ENCODE peak calls at places on chromosomes 3 and 15, in seven cellular contexts. One of them, this sample, is unnamed.

GRCh38 chr3:123448503-123449091 is at the start of gene ADCY5:
- DNase-seq in dorsolateral prefrontal cortex: no peak
- DNase-seq in astrocyte of the spinal cord: no peak
- DNase-seq in endothelial cell: peak; percentile 33
- DNase-seq in CD8-positive, alpha-beta T cell: no peak
- DNase-seq in K562: no peak
- DNase-seq in thoracic aorta: no peak
- DNase-seq in this sample: peak; percentile 48

GRCh38 chr15:92418864-92419263 is 25.2 kb downstream of the ST8SIA2 start:
- DNase-seq in thoracic aorta: no peak
- DNase-seq in astrocyte of the spinal cord: no peak
- DNase-seq in CD8-positive, alpha-beta T cell: no peak
- DNase-seq in K562: no peak
- DNase-seq in dorsolateral prefrontal cortex: no peak
- DNase-seq in endothelial cell: no peak
- DNase-seq in this sample: no peak

GRCh38 chr3:39531681-39532080 is 64.2 kb downstream of the MOBP start:
- DNase-seq in astrocyte of the spinal cord: peak; percentile 55
- DNase-seq in K562: no peak
- DNase-seq in endothelial cell: no peak
- DNase-seq in CD8-positive, alpha-beta T cell: no peak
- DNase-seq in dorsolateral prefrontal cortex: no peak
- DNase-seq in thoracic aorta: peak; percentile 5
- DNase-seq in this sample: no peak

GRCh38 chr3:146092230-146092629 is 68.8 kb downstream of the PLOD2 start:
- DNase-seq in K562: no peak
- DNase-seq in thoracic aorta: no peak
- DNase-seq in endothelial cell: no peak
- DNase-seq in dorsolateral prefrontal cortex: no peak
- DNase-seq in CD8-positive, alpha-beta T cell: no peak
- DNase-seq in astrocyte of the spinal cord: peak; percentile 26
- DNase-seq in this sample: no peak

GRCh38 chr3:142896201-142896755 is 7.4 kb upstream of the PCOLCE2 start:
- DNase-seq in K562: no peak
- DNase-seq in thoracic aorta: no peak
- DNase-seq in dorsolateral prefrontal cortex: no peak
- DNase-seq in astrocyte of the spinal cord: peak; percentile 80
- DNase-seq in endothelial cell: no peak
- DNase-seq in CD8-positive, alpha-beta T cell: no peak
- DNase-seq in this sample: no peak

GRCh38 chr15:99172171-99172570 is 67.3 kb downstream of the SYNM start:
- DNase-seq in dorsolateral prefrontal cortex: no peak
- DNase-seq in endothelial cell: no peak
- DNase-seq in thoracic aorta: no peak
- DNase-seq in astrocyte of the spinal cord: no peak
- DNase-seq in K562: no peak
- DNase-seq in CD8-positive, alpha-beta T cell: no peak
- DNase-seq in this sample: no peak

GRCh38 chr3:62604301-62604700 is 231.0 kb upstream of the FEZF2 start:
- DNase-seq in CD8-positive, alpha-beta T cell: no peak
- DNase-seq in astrocyte of the spinal cord: peak; percentile 88
- DNase-seq in endothelial cell: no peak
- DNase-seq in K562: no peak
- DNase-seq in dorsolateral prefrontal cortex: no peak
- DNase-seq in thoracic aorta: no peak
- DNase-seq in this sample: no peak

GRCh38 chr3:184315871-184316661 is 1.7 kb downstream of the EIF4G1 start:
- DNase-seq in CD8-positive, alpha-beta T cell: no peak
- DNase-seq in astrocyte of the spinal cord: no peak
- DNase-seq in dorsolateral prefrontal cortex: no peak
- DNase-seq in thoracic aorta: no peak
- DNase-seq in endothelial cell: no peak
- DNase-seq in K562: peak; percentile 12
- DNase-seq in this sample: peak; percentile 33

GRCh38 chr3:30203301-30203700 is 403.1 kb upstream of the TGFBR2 start:
- DNase-seq in astrocyte of the spinal cord: peak; percentile 49
- DNase-seq in thoracic aorta: no peak
- DNase-seq in CD8-positive, alpha-beta T cell: no peak
- DNase-seq in K562: no peak
- DNase-seq in endothelial cell: no peak
- DNase-seq in dorsolateral prefrontal cortex: no peak
- DNase-seq in this sample: no peak

GRCh38 chr3:112130638-112130993 is 2.4 kb downstream of the GCSAM start:
- DNase-seq in thoracic aorta: no peak
- DNase-seq in astrocyte of the spinal cord: no peak
- DNase-seq in K562: no peak
- DNase-seq in dorsolateral prefrontal cortex: no peak
- DNase-seq in CD8-positive, alpha-beta T cell: no peak
- DNase-seq in endothelial cell: no peak
- DNase-seq in this sample: no peak

GRCh38 chr3:190260301-190260700 is 61.9 kb downstream of the CLDN1 start:
- DNase-seq in K562: no peak
- DNase-seq in endothelial cell: no peak
- DNase-seq in astrocyte of the spinal cord: peak; percentile 20
- DNase-seq in CD8-positive, alpha-beta T cell: no peak
- DNase-seq in thoracic aorta: no peak
- DNase-seq in dorsolateral prefrontal cortex: no peak
- DNase-seq in this sample: no peak

GRCh38 chr15:62477929-62478328 is 312.8 kb upstream of the C2CD4B start:
- DNase-seq in endothelial cell: no peak
- DNase-seq in dorsolateral prefrontal cortex: no peak
- DNase-seq in K562: no peak
- DNase-seq in thoracic aorta: no peak
- DNase-seq in CD8-positive, alpha-beta T cell: no peak
- DNase-seq in astrocyte of the spinal cord: no peak
- DNase-seq in this sample: no peak

GRCh38 chr3:12938258-12938711 is 96.9 kb upstream of the RPL32 start:
- DNase-seq in K562: no peak
- DNase-seq in astrocyte of the spinal cord: peak; percentile 22
- DNase-seq in endothelial cell: no peak
- DNase-seq in dorsolateral prefrontal cortex: no peak
- DNase-seq in CD8-positive, alpha-beta T cell: no peak
- DNase-seq in thoracic aorta: peak; percentile 55
- DNase-seq in this sample: no peak

GRCh38 chr3:136280961-136281360 is 30.8 kb downstream of the PCCB start:
- DNase-seq in thoracic aorta: no peak
- DNase-seq in K562: no peak
- DNase-seq in astrocyte of the spinal cord: no peak
- DNase-seq in dorsolateral prefrontal cortex: no peak
- DNase-seq in CD8-positive, alpha-beta T cell: no peak
- DNase-seq in endothelial cell: no peak
- DNase-seq in this sample: no peak

GRCh38 chr15:54119056-54119455 is 140.8 kb downstream of the UNC13C start:
- DNase-seq in endothelial cell: no peak
- DNase-seq in astrocyte of the spinal cord: no peak
- DNase-seq in dorsolateral prefrontal cortex: no peak
- DNase-seq in thoracic aorta: no peak
- DNase-seq in CD8-positive, alpha-beta T cell: no peak
- DNase-seq in K562: no peak
- DNase-seq in this sample: no peak

GRCh38 chr3:44995142-44995770 is 19.2 kb downstream of the EXOSC7 start:
- DNase-seq in astrocyte of the spinal cord: peak; percentile 69
- DNase-seq in dorsolateral prefrontal cortex: no peak
- DNase-seq in endothelial cell: no peak
- DNase-seq in CD8-positive, alpha-beta T cell: no peak
- DNase-seq in K562: no peak
- DNase-seq in thoracic aorta: no peak
- DNase-seq in this sample: no peak

GRCh38 chr15:40493089-40493840 is 22.5 kb downstream of the CHST14 start:
- DNase-seq in dorsolateral prefrontal cortex: no peak
- DNase-seq in K562: no peak
- DNase-seq in CD8-positive, alpha-beta T cell: peak; percentile 35
- DNase-seq in thoracic aorta: no peak
- DNase-seq in astrocyte of the spinal cord: no peak
- DNase-seq in endothelial cell: no peak
- DNase-seq in this sample: no peak

GRCh38 chr3:168847293-168847883 is 751.7 kb upstream of the GOLIM4 start:
- DNase-seq in endothelial cell: peak; percentile 14
- DNase-seq in thoracic aorta: no peak
- DNase-seq in CD8-positive, alpha-beta T cell: no peak
- DNase-seq in dorsolateral prefrontal cortex: no peak
- DNase-seq in K562: peak; percentile 4
- DNase-seq in astrocyte of the spinal cord: peak; percentile 66
- DNase-seq in this sample: peak; percentile 17

GRCh38 chr3:41339758-41340157 is 140.5 kb downstream of the CTNNB1 start:
- DNase-seq in endothelial cell: no peak
- DNase-seq in astrocyte of the spinal cord: no peak
- DNase-seq in K562: no peak
- DNase-seq in CD8-positive, alpha-beta T cell: no peak
- DNase-seq in dorsolateral prefrontal cortex: no peak
- DNase-seq in thoracic aorta: no peak
- DNase-seq in this sample: no peak

GRCh38 chr3:153163349-153164008 is 1.5 kb downstream of the RAP2B start:
- DNase-seq in endothelial cell: no peak
- DNase-seq in K562: peak; percentile 32
- DNase-seq in thoracic aorta: no peak
- DNase-seq in CD8-positive, alpha-beta T cell: no peak
- DNase-seq in astrocyte of the spinal cord: no peak
- DNase-seq in dorsolateral prefrontal cortex: no peak
- DNase-seq in this sample: no peak

GRCh38 chr15:85407421-85408269 is 27.2 kb downstream of the AKAP13 start:
- DNase-seq in K562: no peak
- DNase-seq in endothelial cell: no peak
- DNase-seq in astrocyte of the spinal cord: peak; percentile 89
- DNase-seq in CD8-positive, alpha-beta T cell: peak; percentile 29
- DNase-seq in dorsolateral prefrontal cortex: no peak
- DNase-seq in thoracic aorta: peak; percentile 19
- DNase-seq in this sample: no peak

GRCh38 chr3:183275418-183275817 is 22.4 kb downstream of the B3GNT5 start:
- DNase-seq in CD8-positive, alpha-beta T cell: no peak
- DNase-seq in thoracic aorta: no peak
- DNase-seq in astrocyte of the spinal cord: peak; percentile 82
- DNase-seq in dorsolateral prefrontal cortex: no peak
- DNase-seq in endothelial cell: no peak
- DNase-seq in K562: no peak
- DNase-seq in this sample: no peak

GRCh38 chr15:71807125-71807629 is 3.2 kb upstream of the NR2E3 start:
- DNase-seq in endothelial cell: no peak
- DNase-seq in dorsolateral prefrontal cortex: no peak
- DNase-seq in CD8-positive, alpha-beta T cell: no peak
- DNase-seq in astrocyte of the spinal cord: no peak
- DNase-seq in K562: no peak
- DNase-seq in thoracic aorta: no peak
- DNase-seq in this sample: no peak

GRCh38 chr3:61627768-61628185 is 66.4 kb downstream of the PTPRG start:
- DNase-seq in astrocyte of the spinal cord: peak; percentile 79
- DNase-seq in dorsolateral prefrontal cortex: no peak
- DNase-seq in thoracic aorta: no peak
- DNase-seq in K562: no peak
- DNase-seq in endothelial cell: no peak
- DNase-seq in CD8-positive, alpha-beta T cell: no peak
- DNase-seq in this sample: no peak

GRCh38 chr3:89280822-89281365 is 173.5 kb downstream of the EPHA3 start:
- DNase-seq in K562: no peak
- DNase-seq in dorsolateral prefrontal cortex: no peak
- DNase-seq in endothelial cell: no peak
- DNase-seq in thoracic aorta: no peak
- DNase-seq in CD8-positive, alpha-beta T cell: no peak
- DNase-seq in astrocyte of the spinal cord: no peak
- DNase-seq in this sample: no peak
- TF ChIP-seq CTCF in K562: no peak
- TF ChIP-seq CTCF in dorsolateral prefrontal cortex: no peak
- TF ChIP-seq CTCF in endothelial cell: no peak
- TF ChIP-seq CTCF in thoracic aorta: no peak
- TF ChIP-seq CTCF in CD8-positive, alpha-beta T cell: no peak
- TF ChIP-seq CTCF in astrocyte of the spinal cord: no peak
- TF ChIP-seq CTCF in this sample: no peak

DNA sequence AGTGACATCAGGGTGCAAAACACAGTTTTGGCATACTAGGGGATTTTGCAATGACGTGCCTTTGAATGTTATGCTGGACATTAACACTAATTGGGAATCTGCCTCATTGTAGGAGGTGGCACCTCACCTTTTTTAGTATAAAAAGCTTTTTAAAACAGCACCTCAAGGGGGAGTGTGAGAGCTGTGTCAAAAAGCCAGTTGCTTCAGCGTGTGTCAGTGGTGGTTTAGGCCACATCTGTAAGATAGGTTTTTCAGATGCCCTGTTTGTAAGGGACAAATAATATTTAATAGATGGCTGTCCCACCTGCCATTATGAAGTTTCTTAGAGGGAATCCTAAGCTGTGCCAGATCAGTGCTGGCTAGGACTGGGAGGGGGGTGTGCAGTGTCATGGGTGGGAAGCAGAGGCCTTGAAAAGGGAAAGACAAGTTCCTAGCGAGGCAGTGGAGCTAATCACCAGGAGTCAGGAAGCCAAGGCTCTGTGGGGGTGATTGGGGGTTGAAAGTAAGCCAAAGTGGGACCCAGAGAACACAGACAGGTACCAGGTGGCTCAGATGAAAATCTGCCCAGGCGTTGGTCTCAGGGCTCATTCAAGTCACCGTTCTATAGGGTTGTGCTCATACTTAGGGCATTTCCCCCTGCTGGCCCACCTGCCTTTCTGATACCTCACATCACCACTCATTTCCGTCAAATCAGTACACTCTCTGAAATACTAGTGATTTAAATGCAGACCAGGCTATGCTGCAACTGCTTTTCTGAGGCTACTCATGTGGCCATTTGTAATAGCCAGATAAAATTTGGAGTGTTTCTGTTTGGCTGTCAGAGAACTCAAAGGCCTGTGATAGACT is 120.5 kb downstream of the BBX start:
- DNase-seq in thoracic aorta: no peak
- DNase-seq in K562: peak; percentile 3
- DNase-seq in CD8-positive, alpha-beta T cell: no peak
- DNase-seq in dorsolateral prefrontal cortex: no peak
- DNase-seq in astrocyte of the spinal cord: no peak
- DNase-seq in endothelial cell: no peak
- DNase-seq in this sample: no peak
- TF ChIP-seq CTCF in thoracic aorta: no peak
- TF ChIP-seq CTCF in K562: peak; percentile 37
- TF ChIP-seq CTCF in CD8-positive, alpha-beta T cell: no peak
- TF ChIP-seq CTCF in dorsolateral prefrontal cortex: no peak
- TF ChIP-seq CTCF in astrocyte of the spinal cord: peak; percentile 26
- TF ChIP-seq CTCF in endothelial cell: no peak
- TF ChIP-seq CTCF in this sample: peak; percentile 50

GRCh38 chr15:60005352-60006202 is 1.5 kb downstream of the FOXB1 start:
- DNase-seq in thoracic aorta: no peak
- DNase-seq in endothelial cell: peak; percentile 30
- DNase-seq in CD8-positive, alpha-beta T cell: no peak
- DNase-seq in dorsolateral prefrontal cortex: no peak
- DNase-seq in K562: no peak
- DNase-seq in astrocyte of the spinal cord: no peak
- DNase-seq in this sample: peak; percentile 21
- TF ChIP-seq CTCF in thoracic aorta: no peak
- TF ChIP-seq CTCF in endothelial cell: no peak
- TF ChIP-seq CTCF in CD8-positive, alpha-beta T cell: no peak
- TF ChIP-seq CTCF in dorsolateral prefrontal cortex: no peak
- TF ChIP-seq CTCF in K562: no peak
- TF ChIP-seq CTCF in astrocyte of the spinal cord: no peak
- TF ChIP-seq CTCF in this sample: no peak

DNA sequence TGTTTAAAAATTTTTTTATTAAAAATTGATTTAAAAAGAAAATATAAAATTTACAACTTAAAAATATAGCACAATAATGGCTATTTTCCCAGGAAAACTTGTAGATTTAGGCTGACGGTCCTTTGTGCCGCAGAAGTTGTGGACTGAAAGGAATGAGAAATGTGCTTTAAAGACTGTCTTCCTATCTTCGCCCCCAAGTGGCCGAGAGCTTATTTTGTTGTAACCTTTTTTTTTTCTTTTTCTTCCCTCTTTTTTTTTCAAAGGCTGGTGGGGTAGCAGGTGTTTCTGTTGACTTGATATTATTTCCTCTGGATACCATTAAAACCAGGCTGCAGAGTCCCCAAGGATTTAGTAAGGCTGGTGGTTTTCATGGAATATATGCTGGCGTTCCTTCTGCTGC is 15.5 kb downstream of the SLC25A26 start:
- DNase-seq in CD8-positive, alpha-beta T cell: no peak
- DNase-seq in K562: no peak
- DNase-seq in dorsolateral prefrontal cortex: no peak
- DNase-seq in astrocyte of the spinal cord: peak; percentile 10
- DNase-seq in endothelial cell: no peak
- DNase-seq in thoracic aorta: no peak
- DNase-seq in this sample: no peak
- TF ChIP-seq CTCF in CD8-positive, alpha-beta T cell: no peak
- TF ChIP-seq CTCF in K562: no peak
- TF ChIP-seq CTCF in dorsolateral prefrontal cortex: no peak
- TF ChIP-seq CTCF in astrocyte of the spinal cord: peak; percentile 40
- TF ChIP-seq CTCF in endothelial cell: peak; percentile 35
- TF ChIP-seq CTCF in thoracic aorta: no peak
- TF ChIP-seq CTCF in this sample: no peak

This sample was measured in GM13977.